ENCODE peak calls at places on chromosomes 16 and 17, in eight cellular contexts. F is aorta; Z is K562; U is stimulated activated CD8-positive, alpha-beta memory T cell treated with anti-CD3 and anti-CD28 coated beads, Interleukin-7, amount 100 ng/mL, for 24 hours; J is CD8-positive, alpha-beta memory T cell; B is activated CD8-positive, alpha-beta memory T cell treated with anti-CD3 and anti-CD28 coated beads for 48 hours; R is hippocampal formation; G is skeletal muscle cell. H is an unnamed sample.

GRCh38 chr16:10509534-10510025 is 70.8 kb downstream of the EMP2 start:
- DNase-seq in R (peak), J (peak), Z (peak), U (no peak), B (no peak), F (no peak), G (peak), H (peak)

GRCh38 chr17:15469260-15469659 is 1.8 kb upstream of the CDRT4 start:
- DNase-seq in B (no peak), U (no peak), R (no peak), F (no peak), G (peak), Z (no peak), J (no peak), H (no peak)

GRCh38 chr16:9153502-9153864 is 62.0 kb downstream of the HAPSTR1 start:
- DNase-seq in J (no peak), R (no peak), U (no peak), Z (no peak), B (no peak), G (no peak), F (no peak), H (no peak)

GRCh38 chr17:50211249-50212120 is 10.1 kb upstream of the COL1A1 start:
- DNase-seq in B (no peak), G (no peak), F (no peak), Z (no peak), U (no peak), J (no peak), R (no peak), H (no peak)

GRCh38 chr17:74045608-74046007 is 157.9 kb upstream of the RPL38 start:
- DNase-seq in Z (no peak), F (no peak), B (no peak), J (no peak), G (no peak), U (no peak), R (no peak), H (no peak)

GRCh38 chr17:47907932-47908562 is 12.0 kb downstream of the SP2 start:
- DNase-seq in B (no peak), R (no peak), U (no peak), Z (no peak), F (no peak), J (no peak), G (no peak), H (no peak)

GRCh38 chr17:72587773-72588511 is 467.1 kb downstream of the SOX9 start:
- DNase-seq in F (no peak), R (no peak), B (no peak), Z (no peak), U (no peak), J (no peak), G (no peak), H (no peak)

GRCh38 chr17:13154403-13154802 is 136.6 kb upstream of the ELAC2 start:
- DNase-seq in B (no peak), J (no peak), G (no peak), U (no peak), F (no peak), Z (no peak), R (no peak), H (no peak)

GRCh38 chr17:40075216-40076100 is 12.7 kb downstream of the THRA start:
- DNase-seq in J (peak), G (no peak), R (peak), B (no peak), U (no peak), Z (peak), F (peak), H (peak)

GRCh38 chr17:80372922-80373570 is 41.9 kb upstream of the ENDOV start:
- DNase-seq in G (no peak), B (no peak), U (no peak), Z (no peak), F (peak), R (no peak), J (no peak), H (no peak)

GRCh38 chr16:54135361-54136275 is 151.0 kb downstream of the IRX3 start:
- DNase-seq in R (no peak), F (no peak), Z (no peak), U (no peak), G (peak), J (no peak), B (no peak), H (no peak)

GRCh38 chr17:78716814-78717393 is 65.2 kb downstream of the CYTH1 start:
- DNase-seq in J (no peak), U (no peak), B (no peak), Z (no peak), G (no peak), R (peak), F (peak), H (peak)

H was measured in NCI-H2107.